ENCODE peak calls at places on chromosome X, in seven cellular contexts. D, A, Q, X, H, N and V are unnamed samples.

GRCh38 chrX:103535206-103535605 is 15.9 kb upstream of the RAB40A start:
- DNase-seq in D (no peak), A (no peak), Q (no peak), X (no peak), H (no peak), N (no peak), V (no peak)

GRCh38 chrX:139297638-139298037 is 232.9 kb upstream of the F9 start:
- DNase-seq in D (no peak), A (no peak), Q (no peak), X (no peak), H (no peak), N (no peak), V (no peak)

GRCh38 chrX:2397648-2398340 is 103.0 kb downstream of the DHRSX start:
- DNase-seq in D (no peak), A (peak; percentile 77), Q (no peak), X (no peak), H (no peak), N (no peak), V (no peak)

GRCh38 chrX:147565239-147565638 is 346.5 kb upstream of the FMR1 start:
- DNase-seq in D (no peak), A (peak; percentile 0), Q (no peak), X (no peak), H (no peak), N (no peak), V (no peak)

GRCh38 chrX:39941332-39941920 is 156.3 kb downstream of the BCOR start:
- DNase-seq in D (no peak), A (peak; percentile 65), Q (peak; percentile 48), X (no peak), H (no peak), N (no peak), V (no peak)

GRCh38 chrX:8323356-8323755 is 141.3 kb upstream of the VCX3B start:
- DNase-seq in D (no peak), A (no peak), Q (no peak), X (no peak), H (no peak), N (no peak), V (no peak)

GRCh38 chrX:101078716-101079115 is at the start of gene TMEM35A:
- DNase-seq in D (no peak), A (peak; percentile 44), Q (no peak), X (no peak), H (peak; percentile 4), N (peak; percentile 8), V (no peak)

GRCh38 chrX:50327235-50327634 is 122.7 kb downstream of the CCNB3 start:
- DNase-seq in D (no peak), A (no peak), Q (no peak), X (no peak), H (no peak), N (no peak), V (no peak)

GRCh38 chrX:12138366-12139313 is at the start of gene FRMPD4:
- DNase-seq in D (no peak), A (peak; percentile 1), Q (no peak), X (no peak), H (no peak), N (no peak), V (peak; percentile 16)

GRCh38 chrX:131783555-131784338 is 239.4 kb upstream of the STK26 start:
- DNase-seq in D (peak; percentile 80), A (peak; percentile 75), Q (no peak), X (no peak), H (no peak), N (peak; percentile 83), V (peak; percentile 88)

GRCh38 chrX:48938721-48939416 is 18.5 kb downstream of the OTUD5 start:
- DNase-seq in D (peak; percentile 79), A (no peak), Q (no peak), X (no peak), H (no peak), N (peak; percentile 69), V (peak; percentile 87)

GRCh38 chrX:139126493-139126892 is 404.0 kb upstream of the F9 start:
- DNase-seq in D (no peak), A (no peak), Q (no peak), X (no peak), H (peak; percentile 38), N (peak; percentile 18), V (no peak)

GRCh38 chrX:85213792-85214530 is 29.6 kb downstream of the SATL1 start:
- DNase-seq in D (no peak), A (no peak), Q (no peak), X (no peak), H (no peak), N (no peak), V (no peak)

GRCh38 chrX:72069380-72070160 is 62.1 kb downstream of the RTL5 start:
- DNase-seq in D (no peak), A (no peak), Q (peak; percentile 26), X (no peak), H (no peak), N (no peak), V (no peak)

GRCh38 chrX:136954930-136955329 is 74.4 kb upstream of the RBMX start:
- DNase-seq in D (no peak), A (peak; percentile 28), Q (no peak), X (no peak), H (no peak), N (no peak), V (peak; percentile 14)

GRCh38 chrX:149185087-149185486 is 320.0 kb downstream of the IDS start:
- DNase-seq in D (no peak), A (peak; percentile 1), Q (no peak), X (no peak), H (no peak), N (no peak), V (no peak)

GRCh38 chrX:154918060-154918483 is 31.9 kb downstream of the F8A1 start:
- DNase-seq in D (peak; percentile 14), A (peak; percentile 78), Q (peak; percentile 60), X (no peak), H (peak; percentile 56), N (peak; percentile 34), V (peak; percentile 33)

GRCh38 chrX:48761674-48762471 is at the start of gene GLOD5:
- DNase-seq in D (no peak), A (peak; percentile 2), Q (peak; percentile 25), X (peak; percentile 72), H (peak; percentile 80), N (peak; percentile 79), V (no peak)

GRCh38 chrX:98289726-98290125 is 1406.0 kb downstream of the RPA4 start:
- DNase-seq in D (no peak), A (no peak), Q (no peak), X (no peak), H (no peak), N (no peak), V (no peak)

GRCh38 chrX:12951590-12951965 is 23.3 kb upstream of the TMSB4X start:
- DNase-seq in D (no peak), A (no peak), Q (no peak), X (no peak), H (no peak), N (no peak), V (no peak)

GRCh38 chrX:83326517-83326916 is 181.6 kb upstream of the POU3F4 start:
- DNase-seq in D (no peak), A (no peak), Q (no peak), X (no peak), H (no peak), N (no peak), V (no peak)

GRCh38 chrX:69282893-69283690 is 117.8 kb upstream of the PJA1 start:
- DNase-seq in D (no peak), A (no peak), Q (no peak), X (no peak), H (no peak), N (no peak), V (no peak)

GRCh38 chrX:19194285-19195242 is 72.3 kb upstream of the ADGRG2 start:
- DNase-seq in D (no peak), A (no peak), Q (no peak), X (no peak), H (no peak), N (no peak), V (no peak)

GRCh38 chrX:119753639-119754257 is 4.6 kb upstream of the SOWAHD start:
- DNase-seq in D (no peak), A (no peak), Q (peak; percentile 42), X (no peak), H (peak; percentile 61), N (peak; percentile 32), V (peak; percentile 80)

GRCh38 chrX:119757979-119758681 is at the start of gene SOWAHD:
- DNase-seq in D (peak; percentile 65), A (no peak), Q (peak; percentile 33), X (peak; percentile 63), H (peak; percentile 90), N (peak; percentile 75), V (peak; percentile 26)

GRCh38 chrX:119757646-119757978 is 776 bp upstream of the SOWAHD start:
- DNase-seq in D (no peak), A (no peak), Q (no peak), X (no peak), H (no peak), N (no peak), V (no peak)

GRCh38 chrX:119756926-119757635 is 1.3 kb upstream of the SOWAHD start:
- DNase-seq in D (peak; percentile 36), A (no peak), Q (no peak), X (no peak), H (peak; percentile 47), N (peak; percentile 26), V (no peak)

GRCh38 chrX:119755981-119756533 is 2.3 kb upstream of the SOWAHD start:
- DNase-seq in D (peak; percentile 78), A (no peak), Q (no peak), X (peak; percentile 51), H (peak; percentile 47), N (peak; percentile 51), V (peak; percentile 71)
- H3K4me3 ChIP-seq in D (no peak overlapping the region), A (no peak overlapping the region), Q (no peak overlapping the region), X (no peak overlapping the region), H (no peak overlapping the region), N (no peak overlapping the region), V (no peak overlapping the region)

GRCh38 chrX:47202877-47203276 is 9.2 kb downstream of the UBA1 start:
- DNase-seq in D (no peak), A (no peak), Q (no peak), X (no peak), H (no peak), N (no peak), V (no peak)
- H3K36me3 ChIP-seq in D (no peaks in the 10 kb centered on the region), A (peaks cover 49% of the 10 kb centered on the region), Q (peaks cover 76% of the 10 kb centered on the region), X (peaks cover 98% of the 10 kb centered on the region), H (peaks cover 57% of the 10 kb centered on the region), N (peaks cover 30% of the 10 kb centered on the region), V (peaks cover 68% of the 10 kb centered on the region)

DNA sequence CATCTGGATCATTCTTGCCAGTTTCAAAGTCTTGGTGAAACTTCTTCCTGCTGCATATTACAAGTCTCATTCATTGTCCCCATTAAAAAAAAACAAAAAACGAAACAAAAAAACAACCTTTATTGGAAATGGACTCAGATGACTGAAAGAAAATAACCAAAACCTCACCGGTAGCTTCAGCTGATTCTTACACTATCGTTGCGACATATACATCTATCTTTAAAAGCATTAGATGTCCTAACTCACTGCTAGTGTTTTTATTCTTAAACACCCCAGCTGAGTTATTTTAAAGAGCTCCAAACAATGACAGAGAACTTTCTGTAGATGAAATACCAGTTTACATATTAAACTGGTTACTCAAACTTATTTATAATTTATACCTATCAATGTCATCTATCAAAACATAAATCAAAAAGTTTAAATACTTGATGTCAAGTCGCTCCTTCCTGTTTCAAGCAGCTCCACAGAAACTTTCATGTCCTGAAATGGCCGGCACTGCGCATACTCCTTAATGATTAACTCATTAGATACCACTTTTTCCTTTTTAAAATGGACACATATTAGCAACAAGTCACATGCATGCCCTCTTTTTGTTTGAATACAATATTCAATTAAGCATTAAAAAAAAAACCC is 87.2 kb downstream of the HPRT1 start:
- DNase-seq in D (no peak), A (no peak), Q (no peak), X (no peak), H (no peak), N (no peak), V (no peak)
- H3K4me3 ChIP-seq in D (no peak overlapping the region), A (peak overlapping the region; percentile 78), Q (peak overlapping the region; percentile 82), X (no peak overlapping the region), H (no peak overlapping the region), N (no peak overlapping the region), V (no peak overlapping the region)

GRCh38 chrX:47194388-47194787 is 759 bp downstream of the UBA1 start:
- DNase-seq in D (no peak), A (no peak), Q (no peak), X (no peak), H (no peak), N (no peak), V (no peak)
- H3K36me3 ChIP-seq in D (no peaks in the 10 kb centered on the region), A (peaks cover 10% of the 10 kb centered on the region), Q (peaks cover 24% of the 10 kb centered on the region), X (peaks cover 15% of the 10 kb centered on the region), H (peaks cover 8% of the 10 kb centered on the region), N (no peaks in the 10 kb centered on the region), V (peaks cover 11% of the 10 kb centered on the region)